ENCODE peak calls at places on chromosome 16, in six cellular contexts. Q, Y, K, B, O and M are unnamed samples.

GRCh38 chr16:57186630-57187507 is 740 bp downstream of the RSPRY1 start:
- DNase-seq in B (no peak), Q (no peak), Y (no peak), O (peak), K (no peak), M (peak)

GRCh38 chr16:14502932-14503741 is 126.9 kb downstream of the PARN start:
- DNase-seq in O (no peak), Y (no peak), B (no peak), Q (no peak), K (no peak), M (no peak)

GRCh38 chr16:81204794-81205680 is 33.5 kb upstream of the BCO1 start:
- DNase-seq in O (peak), B (peak), K (peak), Y (peak), Q (no peak), M (peak)

GRCh38 chr16:67029249-67030096 is 524 bp downstream of the CBFB start:
- DNase-seq in B (peak), K (peak), Y (peak), Q (peak), O (peak), M (no peak)

GRCh38 chr16:11198817-11199216 is 57.2 kb downstream of the SOCS1 start:
- DNase-seq in B (peak), Y (no peak), Q (no peak), K (no peak), O (peak), M (no peak)

GRCh38 chr16:9050102-9050830 is 41.2 kb upstream of the HAPSTR1 start:
- DNase-seq in Q (no peak), Y (no peak), K (no peak), O (peak), B (no peak), M (peak)

GRCh38 chr16:11101695-11102522 is 154.1 kb downstream of the SOCS1 start:
- DNase-seq in K (no peak), Y (no peak), O (no peak), Q (no peak), B (no peak), M (no peak)

GRCh38 chr16:24953721-24954120 is 61.4 kb downstream of the ARHGAP17 start:
- DNase-seq in Q (peak), B (no peak), K (no peak), O (no peak), Y (no peak), M (no peak)

GRCh38 chr16:29943846-29944669 is 17.8 kb upstream of the TMEM219 start:
- DNase-seq in K (no peak), Q (peak), Y (no peak), B (peak), O (no peak), M (peak)

GRCh38 chr16:1027416-1027815 is 45.1 kb upstream of the SSTR5 start:
- DNase-seq in O (no peak), Q (no peak), K (no peak), B (no peak), Y (no peak), M (no peak)

GRCh38 chr16:17532338-17532995 is 61.7 kb upstream of the XYLT1 start:
- DNase-seq in Y (no peak), B (no peak), O (no peak), K (no peak), Q (no peak), M (no peak)

GRCh38 chr16:77555781-77556180 is 120.9 kb upstream of the ADAMTS18 start:
- DNase-seq in Q (no peak), K (no peak), Y (no peak), O (no peak), B (no peak), M (no peak)

GRCh38 chr16:61581417-61582046 is 454.7 kb downstream of the CDH8 start:
- DNase-seq in Q (no peak), B (no peak), K (no peak), O (no peak), Y (no peak), M (no peak)

GRCh38 chr16:72066747-72067146 is 3.7 kb downstream of the HPR start:
- DNase-seq in K (no peak), O (no peak), Q (no peak), Y (no peak), B (no peak), M (peak)

GRCh38 chr16:3876695-3877094 is 3.8 kb downstream of the CREBBP start:
- DNase-seq in Q (peak), Y (no peak), O (no peak), K (no peak), B (no peak), M (no peak)

GRCh38 chr16:57645691-57646387 is 17.4 kb downstream of the ADGRG1 start:
- DNase-seq in Y (no peak), K (no peak), B (no peak), O (no peak), Q (no peak), M (no peak)

GRCh38 chr16:69131167-69131748 is 1.1 kb downstream of the CHTF8 start:
- DNase-seq in Y (no peak), O (peak), Q (no peak), B (no peak), K (no peak), M (peak)

GRCh38 chr16:20880867-20881866 is 19.0 kb downstream of the DCUN1D3 start:
- DNase-seq in O (no peak), Q (no peak), K (no peak), B (no peak), Y (no peak), M (no peak)

GRCh38 chr16:49588729-49589384 is 215.3 kb downstream of the C16orf78 start:
- DNase-seq in B (peak), K (no peak), Y (no peak), Q (peak), O (no peak), M (no peak)

GRCh38 chr16:78987676-78988075 is 612.9 kb downstream of the MAF start:
- DNase-seq in O (no peak), Q (no peak), B (no peak), Y (no peak), K (no peak), M (no peak)

GRCh38 chr16:15954814-15955151 is 5.4 kb downstream of the ABCC1 start:
- DNase-seq in Q (no peak), Y (no peak), O (no peak), K (no peak), B (no peak), M (no peak)

GRCh38 chr16:11234884-11235702 is 20.9 kb downstream of the SOCS1 start:
- DNase-seq in Q (no peak), B (no peak), Y (no peak), O (no peak), K (no peak), M (no peak)

GRCh38 chr16:6165330-6165984 is 1067.9 kb upstream of the EEF2KMT start:
- DNase-seq in O (no peak), K (no peak), Y (no peak), Q (no peak), B (no peak), M (no peak)

GRCh38 chr16:68972008-68972407 is 128.7 kb downstream of the TANGO6 start:
- DNase-seq in O (no peak), Q (no peak), Y (no peak), B (no peak), K (no peak), M (no peak)

GRCh38 chr16:9159839-9160550 is 68.6 kb downstream of the HAPSTR1 start:
- DNase-seq in O (peak), Q (no peak), Y (peak), B (peak), K (no peak), M (peak)

GRCh38 chr16:27286446-27286845 is 17.9 kb upstream of the NSMCE1 start:
- DNase-seq in B (no peak), Y (no peak), O (no peak), Q (no peak), K (no peak), M (no peak)

GRCh38 chr16:57801856-57802634 is at the start of gene KIFC3:
- DNase-seq in O (peak), B (peak), Q (peak), Y (peak), K (peak), M (peak)

GRCh38 chr16:14629612-14629918 is 495 bp downstream of the PARN start:
- DNase-seq in K (no peak), B (no peak), Q (no peak), Y (no peak), O (no peak), M (peak)

GRCh38 chr16:35552763-35553162 is 2093.4 kb downstream of the TP53TG3F start:
- DNase-seq in Q (no peak), Y (no peak), B (no peak), O (no peak), K (no peak), M (no peak)

GRCh38 chr16:27199235-27199586 is 4.1 kb upstream of the KDM8 start:
- DNase-seq in B (no peak), Q (no peak), K (no peak), Y (no peak), O (no peak), M (no peak)

GRCh38 chr16:80703391-80704071 is 100.9 kb downstream of the CDYL2 start:
- DNase-seq in Q (no peak), O (no peak), Y (no peak), B (no peak), K (no peak), M (no peak)

GRCh38 chr16:69417537-69418199 is 6.8 kb upstream of the CYB5B start:
- DNase-seq in Y (no peak), K (no peak), O (no peak), Q (peak), B (no peak), M (no peak)

GRCh38 chr16:83994087-83994486 is 26.0 kb downstream of the NECAB2 start:
- DNase-seq in B (no peak), Q (no peak), O (no peak), Y (no peak), K (no peak), M (no peak)

GRCh38 chr16:28538733-28539596 is at the start of gene NUPR1:
- DNase-seq in Y (no peak), Q (peak), K (no peak), O (no peak), B (peak), M (peak)

GRCh38 chr16:81902025-81902424 is 109.2 kb downstream of the SDR42E1 start:
- DNase-seq in Q (no peak), Y (no peak), O (no peak), K (no peak), B (no peak), M (no peak)

GRCh38 chr16:70156207-70156978 is 17.2 kb upstream of the CLEC18C start:
- DNase-seq in O (no peak), K (no peak), Y (no peak), Q (peak), B (no peak), M (no peak)

GRCh38 chr16:27264151-27264550 is 4.4 kb downstream of the NSMCE1 start:
- DNase-seq in Q (no peak), O (no peak), B (no peak), Y (no peak), K (no peak), M (no peak)

GRCh38 chr16:24178496-24178895 is 77.6 kb upstream of the CACNG3 start:
- DNase-seq in B (no peak), K (no peak), Y (no peak), O (peak), Q (no peak), M (no peak)

GRCh38 chr16:51337662-51338061 is 186.6 kb upstream of the SALL1 start:
- DNase-seq in Y (no peak), Q (no peak), B (no peak), O (no peak), K (no peak), M (peak)